ENCODE peak calls at places on chromosome 21, in eight cellular contexts. E, U, G, L, P, A, X and N are unnamed samples.

GRCh38 chr21:44405948-44406872 is 49.1 kb upstream of the LRRC3 start:
- DNase-seq in E (no peak), U (no peak), G (no peak), L (no peak), P (no peak), A (peak; percentile 27), X (peak; percentile 39), N (peak; percentile 10)

GRCh38 chr21:27818847-27819246 is 852.0 kb upstream of the ADAMTS5 start:
- DNase-seq in E (no peak), U (no peak), G (peak; percentile 23), L (no peak), P (no peak), A (no peak), X (peak; percentile 54), N (no peak)

GRCh38 chr21:15138475-15138874 is 73.7 kb upstream of the NRIP1 start:
- DNase-seq in E (no peak), U (no peak), G (no peak), L (no peak), P (no peak), A (no peak), X (no peak), N (no peak)

GRCh38 chr21:16519656-16520055 is 789.9 kb downstream of the USP25 start:
- DNase-seq in E (no peak), U (peak; percentile 3), G (peak; percentile 13), L (no peak), P (no peak), A (no peak), X (no peak), N (no peak)

GRCh38 chr21:35384375-35384774 is 335.3 kb upstream of the RUNX1 start:
- DNase-seq in E (no peak), U (no peak), G (no peak), L (no peak), P (no peak), A (no peak), X (no peak), N (no peak)

GRCh38 chr21:15848632-15849031 is 118.8 kb downstream of the USP25 start:
- DNase-seq in E (no peak), U (peak; percentile 47), G (peak; percentile 69), L (no peak), P (no peak), A (peak; percentile 43), X (peak; percentile 82), N (no peak)

GRCh38 chr21:35635261-35635660 is 425.1 kb downstream of the SETD4 start:
- DNase-seq in E (no peak), U (peak; percentile 88), G (peak; percentile 84), L (no peak), P (no peak), A (peak; percentile 75), X (peak; percentile 48), N (peak; percentile 71)

GRCh38 chr21:14968029-14968428 is 96.8 kb downstream of the NRIP1 start:
- DNase-seq in E (no peak), U (no peak), G (no peak), L (no peak), P (no peak), A (no peak), X (no peak), N (no peak)

GRCh38 chr21:31273278-31273677 is 70.8 kb downstream of the TIAM1 start:
- DNase-seq in E (no peak), U (no peak), G (no peak), L (no peak), P (no peak), A (no peak), X (no peak), N (no peak)

GRCh38 chr21:31310750-31311149 is 33.3 kb downstream of the TIAM1 start:
- DNase-seq in E (no peak), U (no peak), G (peak; percentile 56), L (no peak), P (no peak), A (no peak), X (peak; percentile 50), N (no peak)

GRCh38 chr21:16455978-16456377 is 726.2 kb downstream of the USP25 start:
- DNase-seq in E (peak; percentile 82), U (peak; percentile 3), G (peak; percentile 40), L (no peak), P (no peak), A (no peak), X (no peak), N (no peak)

GRCh38 chr21:24514081-24514733 is 1093.1 kb downstream of the MRPL39 start:
- DNase-seq in E (no peak), U (no peak), G (peak; percentile 17), L (peak; percentile 1), P (peak; percentile 1), A (no peak), X (no peak), N (no peak)

GRCh38 chr21:32611471-32611997 is 643 bp downstream of the CFAP298 start:
- DNase-seq in E (no peak), U (peak; percentile 11), G (no peak), L (no peak), P (peak; percentile 48), A (peak; percentile 27), X (no peak), N (no peak)

GRCh38 chr21:14562959-14563358 is 16.8 kb upstream of the SAMSN1 start:
- DNase-seq in E (no peak), U (no peak), G (no peak), L (no peak), P (no peak), A (no peak), X (no peak), N (no peak)

GRCh38 chr21:37554661-37555379 is 188.2 kb downstream of the DYRK1A start:
- DNase-seq in E (no peak), U (no peak), G (no peak), L (no peak), P (no peak), A (no peak), X (no peak), N (no peak)

GRCh38 chr21:37560385-37560784 is 193.8 kb downstream of the DYRK1A start:
- DNase-seq in E (no peak), U (no peak), G (no peak), L (no peak), P (no peak), A (no peak), X (no peak), N (no peak)

GRCh38 chr21:37555672-37556261 is 189.2 kb downstream of the DYRK1A start:
- DNase-seq in E (no peak), U (no peak), G (no peak), L (no peak), P (no peak), A (no peak), X (no peak), N (no peak)

GRCh38 chr21:37558676-37559204 is 192.2 kb downstream of the DYRK1A start:
- DNase-seq in E (no peak), U (no peak), G (no peak), L (no peak), P (no peak), A (no peak), X (no peak), N (no peak)

GRCh38 chr21:37557261-37557950 is 190.8 kb downstream of the DYRK1A start:
- DNase-seq in E (no peak), U (no peak), G (no peak), L (no peak), P (peak; percentile 93), A (no peak), X (no peak), N (no peak)
- H3K4me3 ChIP-seq in E (no peak overlapping the region), U (no peak overlapping the region), G (no peak overlapping the region), L (no peak overlapping the region), P (no peak overlapping the region), A (no peak overlapping the region), X (no peak overlapping the region), N (no peak overlapping the region)

DNA sequence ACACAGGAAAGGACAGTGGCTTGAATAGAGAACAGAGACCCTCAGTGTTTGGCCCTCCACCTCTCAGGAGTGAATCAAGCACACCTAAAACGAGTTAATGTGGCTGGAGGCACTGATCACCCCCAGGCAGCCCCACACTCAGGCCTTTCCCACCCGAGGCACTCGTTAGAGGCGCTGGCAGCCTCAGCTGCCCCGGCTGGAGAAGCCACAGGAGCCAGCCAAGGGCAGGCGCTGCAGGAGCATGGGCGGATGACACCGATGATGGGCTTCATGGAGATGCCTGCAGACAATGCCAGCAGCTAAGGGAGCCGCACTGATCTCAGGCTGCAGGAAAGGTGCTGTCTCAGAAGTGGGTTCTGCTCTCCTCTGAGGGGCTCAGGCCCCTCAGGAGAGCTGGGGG is 24.1 kb upstream of the ABCG1 start:
- DNase-seq in E (no peak), U (no peak), G (no peak), L (no peak), P (no peak), A (no peak), X (no peak), N (no peak)
- TF ChIP-seq CTCF in E (no peak), U (no peak), G (no peak), L (no peak), P (no peak), A (no peak), X (no peak), N (no peak)

GRCh38 chr21:42513151-42513984 is at the start of gene SLC37A1:
- DNase-seq in E (no peak), U (no peak), G (no peak), L (no peak), P (peak; percentile 56), A (no peak), X (no peak), N (no peak)

GRCh38 chr21:42513985-42514882 is 582 bp downstream of the SLC37A1 start:
- DNase-seq in E (no peak), U (peak; percentile 9), G (no peak), L (no peak), P (peak; percentile 67), A (no peak), X (no peak), N (no peak)

GRCh38 chr21:42509239-42509638 is 4.4 kb upstream of the SLC37A1 start:
- DNase-seq in E (no peak), U (no peak), G (no peak), L (no peak), P (no peak), A (no peak), X (no peak), N (no peak)

GRCh38 chr21:42514883-42515228 is 1.2 kb downstream of the SLC37A1 start:
- DNase-seq in E (no peak), U (no peak), G (no peak), L (no peak), P (peak; percentile 23), A (no peak), X (no peak), N (no peak)

DNA sequence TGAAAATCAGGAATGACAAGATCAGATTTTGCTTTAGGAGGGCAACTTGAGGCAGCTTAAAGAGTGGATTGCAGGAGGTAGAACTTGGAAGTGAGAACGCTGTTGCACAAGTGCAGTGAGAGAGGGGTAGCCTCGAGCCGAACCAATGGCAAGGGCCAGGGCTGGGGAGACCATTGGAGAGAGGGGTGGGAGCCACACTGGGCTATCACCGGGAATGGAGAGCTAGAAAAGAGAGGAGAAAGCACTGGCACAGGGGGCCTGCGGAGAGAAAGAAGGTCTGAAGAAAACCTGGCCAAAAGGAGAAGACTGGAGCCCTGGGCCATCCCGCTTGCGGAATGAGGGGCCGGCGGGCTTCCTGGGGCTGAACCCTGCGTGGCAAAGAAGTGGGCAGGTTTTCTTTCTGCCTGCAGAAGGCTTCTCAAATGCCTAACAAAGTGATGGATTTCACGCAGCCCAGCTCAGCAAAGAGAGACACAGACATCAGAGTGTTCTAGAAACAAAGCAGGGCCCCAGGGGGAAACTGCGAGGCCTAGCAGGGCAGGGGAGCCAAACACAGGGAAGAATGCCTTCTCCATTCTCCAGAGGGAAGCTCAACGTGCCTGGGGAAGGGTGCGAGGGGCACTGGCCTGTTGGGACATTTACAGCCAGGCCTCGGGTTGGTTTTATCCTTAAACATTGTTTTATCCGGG is 1.2 kb upstream of the SLC37A1 start:
- DNase-seq in E (no peak), U (no peak), G (no peak), L (no peak), P (no peak), A (no peak), X (no peak), N (no peak)
- H3K4me3 ChIP-seq in E (no peak overlapping the region), U (no peak overlapping the region), G (no peak overlapping the region), L (no peak overlapping the region), P (no peak overlapping the region), A (no peak overlapping the region), X (peak overlapping the region; percentile 59), N (no peak overlapping the region)

GRCh38 chr21:17903029-17903806 is 84.1 kb upstream of the C21orf91 start:
- DNase-seq in E (no peak), U (peak; percentile 62), G (peak; percentile 73), L (no peak), P (peak; percentile 35), A (no peak), X (peak; percentile 49), N (peak; percentile 3)
- TF ChIP-seq CTCF in E (no peak), U (no peak), G (no peak), L (peak; percentile 3), P (no peak), A (no peak), X (peak; percentile 58), N (no peak)